ENCODE peak calls at places on chromosomes 7 and 10, in six cellular contexts. One of them, this sample, is unnamed.

GRCh38 chr10:64733980-64734379 is 1212.8 kb downstream of the REEP3 start:
- DNase-seq in IMR-90: no peak
- DNase-seq in trophoblast cell: peak; percentile 9
- DNase-seq in neuronal stem cell: peak; percentile 8
- DNase-seq in H9: no peak
- DNase-seq in H1: no peak
- DNase-seq in this sample: peak; percentile 53

GRCh38 chr7:66082886-66083415 is 7.3 kb downstream of the ASL start:
- DNase-seq in IMR-90: no peak
- DNase-seq in trophoblast cell: no peak
- DNase-seq in neuronal stem cell: no peak
- DNase-seq in H9: no peak
- DNase-seq in H1: no peak
- DNase-seq in this sample: no peak

GRCh38 chr7:158549176-158549833 is 38.3 kb downstream of the PTPRN2 start:
- DNase-seq in IMR-90: no peak
- DNase-seq in trophoblast cell: no peak
- DNase-seq in neuronal stem cell: no peak
- DNase-seq in H9: peak; percentile 72
- DNase-seq in H1: no peak
- DNase-seq in this sample: no peak

GRCh38 chr7:104137971-104138370 is 69.8 kb downstream of the ORC5 start:
- DNase-seq in IMR-90: peak; percentile 83
- DNase-seq in trophoblast cell: peak; percentile 24
- DNase-seq in neuronal stem cell: peak; percentile 23
- DNase-seq in H9: peak; percentile 31
- DNase-seq in H1: peak; percentile 9
- DNase-seq in this sample: peak; percentile 67

GRCh38 chr7:98211221-98211675 is at the start of gene BHLHA15:
- DNase-seq in IMR-90: no peak
- DNase-seq in trophoblast cell: peak; percentile 52
- DNase-seq in neuronal stem cell: no peak
- DNase-seq in H9: peak; percentile 67
- DNase-seq in H1: no peak
- DNase-seq in this sample: no peak

GRCh38 chr10:48885376-48885775 is 54.3 kb downstream of the LRRC18 start:
- DNase-seq in IMR-90: no peak
- DNase-seq in trophoblast cell: no peak
- DNase-seq in neuronal stem cell: no peak
- DNase-seq in H9: no peak
- DNase-seq in H1: no peak
- DNase-seq in this sample: no peak

GRCh38 chr7:99146979-99147378 is 3.1 kb upstream of the SMURF1 start:
- DNase-seq in IMR-90: no peak
- DNase-seq in trophoblast cell: no peak
- DNase-seq in neuronal stem cell: no peak
- DNase-seq in H9: no peak
- DNase-seq in H1: no peak
- DNase-seq in this sample: no peak

GRCh38 chr7:106032295-106032694 is 69.2 kb downstream of the CDHR3 start:
- DNase-seq in IMR-90: no peak
- DNase-seq in trophoblast cell: no peak
- DNase-seq in neuronal stem cell: no peak
- DNase-seq in H9: no peak
- DNase-seq in H1: no peak
- DNase-seq in this sample: no peak

GRCh38 chr10:8453587-8453986 is 399.1 kb downstream of the GATA3 start:
- DNase-seq in IMR-90: no peak
- DNase-seq in trophoblast cell: peak; percentile 88
- DNase-seq in neuronal stem cell: no peak
- DNase-seq in H9: no peak
- DNase-seq in H1: no peak
- DNase-seq in this sample: no peak

GRCh38 chr7:34719651-34720050 is 61.6 kb downstream of the NPSR1 start:
- DNase-seq in IMR-90: no peak
- DNase-seq in trophoblast cell: no peak
- DNase-seq in neuronal stem cell: no peak
- DNase-seq in H9: no peak
- DNase-seq in H1: no peak
- DNase-seq in this sample: no peak

GRCh38 chr10:124298891-124299290 is 119.8 kb downstream of the OAT start:
- DNase-seq in IMR-90: no peak
- DNase-seq in trophoblast cell: no peak
- DNase-seq in neuronal stem cell: no peak
- DNase-seq in H9: no peak
- DNase-seq in H1: no peak
- DNase-seq in this sample: no peak

GRCh38 chr10:30534465-30535144 is 94.9 kb downstream of the LYZL2 start:
- DNase-seq in IMR-90: peak; percentile 67
- DNase-seq in trophoblast cell: peak; percentile 98
- DNase-seq in neuronal stem cell: peak; percentile 69
- DNase-seq in H9: peak; percentile 66
- DNase-seq in H1: no peak
- DNase-seq in this sample: peak; percentile 73

GRCh38 chr10:50295367-50295766 is 44.1 kb upstream of the ASAH2 start:
- DNase-seq in IMR-90: no peak
- DNase-seq in trophoblast cell: no peak
- DNase-seq in neuronal stem cell: no peak
- DNase-seq in H9: no peak
- DNase-seq in H1: no peak
- DNase-seq in this sample: no peak

GRCh38 chr10:514137-514671 is 175.3 kb downstream of the DIP2C start:
- DNase-seq in IMR-90: no peak
- DNase-seq in trophoblast cell: no peak
- DNase-seq in neuronal stem cell: no peak
- DNase-seq in H9: no peak
- DNase-seq in H1: no peak
- DNase-seq in this sample: no peak

GRCh38 chr7:100051611-100052010 is 2.0 kb downstream of the ZSCAN21 start:
- DNase-seq in IMR-90: no peak
- DNase-seq in trophoblast cell: no peak
- DNase-seq in neuronal stem cell: no peak
- DNase-seq in H9: no peak
- DNase-seq in H1: no peak
- DNase-seq in this sample: no peak

GRCh38 chr10:78894841-78895195 is 173.9 kb upstream of the ZMIZ1 start:
- DNase-seq in IMR-90: no peak
- DNase-seq in trophoblast cell: no peak
- DNase-seq in neuronal stem cell: no peak
- DNase-seq in H9: no peak
- DNase-seq in H1: no peak
- DNase-seq in this sample: no peak

GRCh38 chr10:116763440-116763839 is 21.1 kb upstream of the HSPA12A start:
- DNase-seq in IMR-90: no peak
- DNase-seq in trophoblast cell: no peak
- DNase-seq in neuronal stem cell: no peak
- DNase-seq in H9: no peak
- DNase-seq in H1: no peak
- DNase-seq in this sample: no peak

GRCh38 chr7:76191783-76192240 is 9.9 kb upstream of the SRRM3 start:
- DNase-seq in IMR-90: peak; percentile 49
- DNase-seq in trophoblast cell: peak; percentile 37
- DNase-seq in neuronal stem cell: no peak
- DNase-seq in H9: peak; percentile 79
- DNase-seq in H1: peak; percentile 34
- DNase-seq in this sample: peak; percentile 57

GRCh38 chr10:119770928-119771327 is 45.1 kb downstream of the INPP5F start:
- DNase-seq in IMR-90: no peak
- DNase-seq in trophoblast cell: peak; percentile 20
- DNase-seq in neuronal stem cell: no peak
- DNase-seq in H9: no peak
- DNase-seq in H1: no peak
- DNase-seq in this sample: no peak

GRCh38 chr7:37011151-37011890 is 287.0 kb upstream of the AOAH start:
- DNase-seq in IMR-90: no peak
- DNase-seq in trophoblast cell: no peak
- DNase-seq in neuronal stem cell: no peak
- DNase-seq in H9: no peak
- DNase-seq in H1: no peak
- DNase-seq in this sample: no peak

GRCh38 chr10:79222186-79222585 is 125.1 kb upstream of the PPIF start:
- DNase-seq in IMR-90: no peak
- DNase-seq in trophoblast cell: no peak
- DNase-seq in neuronal stem cell: no peak
- DNase-seq in H9: no peak
- DNase-seq in H1: no peak
- DNase-seq in this sample: peak; percentile 45

GRCh38 chr7:136179154-136179553 is 202.0 kb upstream of the MTPN start:
- DNase-seq in IMR-90: no peak
- DNase-seq in trophoblast cell: no peak
- DNase-seq in neuronal stem cell: no peak
- DNase-seq in H9: no peak
- DNase-seq in H1: no peak
- DNase-seq in this sample: no peak

GRCh38 chr10:101767966-101768790 is 7.7 kb downstream of the FGF8 start:
- DNase-seq in IMR-90: no peak
- DNase-seq in trophoblast cell: no peak
- DNase-seq in neuronal stem cell: no peak
- DNase-seq in H9: no peak
- DNase-seq in H1: no peak
- DNase-seq in this sample: no peak

GRCh38 chr10:124416733-124417132 is 2.0 kb downstream of the OAT start:
- DNase-seq in IMR-90: peak; percentile 20
- DNase-seq in trophoblast cell: no peak
- DNase-seq in neuronal stem cell: no peak
- DNase-seq in H9: no peak
- DNase-seq in H1: no peak
- DNase-seq in this sample: no peak

GRCh38 chr10:118712930-118713634 is 41.7 kb downstream of the CACUL1 start:
- DNase-seq in IMR-90: no peak
- DNase-seq in trophoblast cell: no peak
- DNase-seq in neuronal stem cell: no peak
- DNase-seq in H9: peak; percentile 60
- DNase-seq in H1: no peak
- DNase-seq in this sample: no peak

GRCh38 chr10:12709516-12709915 is 292.0 kb downstream of the CCDC3 start:
- DNase-seq in IMR-90: peak; percentile 71
- DNase-seq in trophoblast cell: peak; percentile 14
- DNase-seq in neuronal stem cell: no peak
- DNase-seq in H9: no peak
- DNase-seq in H1: no peak
- DNase-seq in this sample: no peak
- H3K14ac ChIP-seq in IMR-90: peak overlapping the region; percentile 73
- H3K14ac ChIP-seq in trophoblast cell: no peak overlapping the region
- H3K14ac ChIP-seq in neuronal stem cell: no peak overlapping the region
- H3K14ac ChIP-seq in H9: no peak overlapping the region
- H3K14ac ChIP-seq in H1: no peak overlapping the region
- H3K14ac ChIP-seq in this sample: no peak overlapping the region

GRCh38 chr10:132030898-132031463 is 34.8 kb upstream of the JAKMIP3 start:
- DNase-seq in IMR-90: no peak
- DNase-seq in trophoblast cell: no peak
- DNase-seq in neuronal stem cell: no peak
- DNase-seq in H9: no peak
- DNase-seq in H1: no peak
- DNase-seq in this sample: no peak
- H3K14ac ChIP-seq in IMR-90: no peak overlapping the region
- H3K14ac ChIP-seq in trophoblast cell: no peak overlapping the region
- H3K14ac ChIP-seq in neuronal stem cell: no peak overlapping the region
- H3K14ac ChIP-seq in H9: no peak overlapping the region
- H3K14ac ChIP-seq in H1: no peak overlapping the region
- H3K14ac ChIP-seq in this sample: no peak overlapping the region

GRCh38 chr7:1694981-1695511 is 25.0 kb downstream of the ELFN1 start:
- DNase-seq in IMR-90: no peak
- DNase-seq in trophoblast cell: no peak
- DNase-seq in neuronal stem cell: no peak
- DNase-seq in H9: peak; percentile 39
- DNase-seq in H1: no peak
- DNase-seq in this sample: no peak

GRCh38 chr7:1698221-1698620 is 28.1 kb downstream of the ELFN1 start:
- DNase-seq in IMR-90: no peak
- DNase-seq in trophoblast cell: no peak
- DNase-seq in neuronal stem cell: no peak
- DNase-seq in H9: peak; percentile 18
- DNase-seq in H1: no peak
- DNase-seq in this sample: no peak

GRCh38 chr7:1697499-1698125 is 27.5 kb downstream of the ELFN1 start:
- DNase-seq in IMR-90: no peak
- DNase-seq in trophoblast cell: no peak
- DNase-seq in neuronal stem cell: no peak
- DNase-seq in H9: peak; percentile 26
- DNase-seq in H1: no peak
- DNase-seq in this sample: no peak

GRCh38 chr7:1695800-1696454 is 25.9 kb downstream of the ELFN1 start:
- DNase-seq in IMR-90: no peak
- DNase-seq in trophoblast cell: no peak
- DNase-seq in neuronal stem cell: no peak
- DNase-seq in H9: peak; percentile 25
- DNase-seq in H1: no peak
- DNase-seq in this sample: no peak

DNA sequence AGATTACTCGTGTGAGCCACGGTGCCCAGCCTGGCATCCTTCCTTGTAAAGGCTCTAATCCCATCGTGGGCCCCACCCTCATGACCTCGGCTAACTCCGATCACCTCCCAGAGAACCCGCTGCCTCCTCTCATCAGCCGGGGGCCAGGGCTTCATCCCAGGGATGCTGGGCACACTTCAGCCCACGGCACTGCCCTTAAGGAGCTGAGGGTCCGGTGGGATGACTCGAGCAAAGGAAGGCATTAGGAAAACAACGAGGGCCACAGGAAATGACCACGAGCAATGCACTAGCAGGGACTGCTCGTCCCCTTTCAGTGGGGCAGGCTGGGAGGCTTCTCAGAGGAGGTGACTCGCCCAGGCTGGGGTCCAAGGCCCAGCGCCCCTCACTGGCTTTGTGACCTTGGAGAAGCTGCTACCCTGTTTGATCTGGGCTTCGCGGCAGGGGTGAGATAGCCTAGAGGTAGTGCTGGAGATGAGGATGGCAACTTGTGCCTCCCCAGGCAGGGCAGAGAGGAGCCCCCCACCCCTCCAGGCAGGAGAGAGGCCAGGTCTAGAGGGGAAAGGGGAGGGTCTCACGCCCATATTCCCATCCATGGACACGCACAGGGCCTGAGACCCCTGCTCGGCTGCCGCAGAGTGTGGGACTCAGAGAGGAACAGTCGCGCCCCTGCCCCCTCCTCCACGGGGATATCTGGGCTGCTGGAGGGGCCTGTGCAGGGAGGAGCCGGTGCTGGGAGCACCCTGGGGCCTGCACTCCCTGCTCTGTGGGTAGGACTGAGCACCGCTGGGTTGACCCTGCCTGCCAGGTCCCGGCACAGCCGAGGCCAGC is 26.8 kb downstream of the ELFN1 start:
- DNase-seq in IMR-90: no peak
- DNase-seq in trophoblast cell: no peak
- DNase-seq in neuronal stem cell: no peak
- DNase-seq in H9: peak; percentile 29
- DNase-seq in H1: no peak
- DNase-seq in this sample: no peak
- H3K14ac ChIP-seq in IMR-90: no peak overlapping the region
- H3K14ac ChIP-seq in trophoblast cell: no peak overlapping the region
- H3K14ac ChIP-seq in neuronal stem cell: no peak overlapping the region
- H3K14ac ChIP-seq in H9: no peak overlapping the region
- H3K14ac ChIP-seq in H1: no peak overlapping the region
- H3K14ac ChIP-seq in this sample: no peak overlapping the region

DNA sequence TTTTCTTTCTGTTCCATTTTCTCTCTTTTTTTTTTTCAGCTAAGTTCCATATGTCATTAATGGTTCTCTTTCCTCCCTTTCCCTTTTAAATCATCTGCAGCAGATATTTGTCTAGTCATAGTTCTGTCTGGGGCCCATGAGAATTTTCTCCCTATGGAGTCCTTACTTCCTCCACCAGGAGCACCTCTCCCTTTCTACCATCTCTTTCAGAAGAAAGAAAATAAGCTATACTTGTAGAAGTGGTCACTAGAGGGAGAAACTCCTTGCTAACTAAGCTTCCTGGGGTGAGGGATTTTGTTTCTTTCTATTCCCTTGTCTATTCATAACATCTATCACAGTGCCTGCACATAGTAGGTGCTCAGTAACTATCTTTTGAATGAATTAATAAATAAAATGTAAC is 230.2 kb upstream of the HPS1 start:
- DNase-seq in IMR-90: no peak
- DNase-seq in trophoblast cell: no peak
- DNase-seq in neuronal stem cell: no peak
- DNase-seq in H9: no peak
- DNase-seq in H1: no peak
- DNase-seq in this sample: peak; percentile 45
- H3K14ac ChIP-seq in IMR-90: no peak overlapping the region
- H3K14ac ChIP-seq in trophoblast cell: no peak overlapping the region
- H3K14ac ChIP-seq in neuronal stem cell: no peak overlapping the region
- H3K14ac ChIP-seq in H9: no peak overlapping the region
- H3K14ac ChIP-seq in H1: no peak overlapping the region
- H3K14ac ChIP-seq in this sample: no peak overlapping the region

This sample was measured in mesenchymal stem cell.